ENCODE peak calls at places on chromosomes 6 and 20, in four cellular contexts. One of them, this sample, is unnamed.

GRCh38 chr20:13684566-13685222 is 46.0 kb upstream of the TASP1 start:
- DNase-seq in GM12878: peak; percentile 60
- DNase-seq in K562: no peak
- DNase-seq in HepG2: no peak
- DNase-seq in this sample: no peak

GRCh38 chr6:659716-660581 is 3.0 kb upstream of the HUS1B start:
- DNase-seq in GM12878: no peak
- DNase-seq in K562: peak; percentile 66
- DNase-seq in HepG2: no peak
- DNase-seq in this sample: no peak

GRCh38 chr20:25076731-25077609 is 5.0 kb downstream of the VSX1 start:
- DNase-seq in GM12878: no peak
- DNase-seq in K562: no peak
- DNase-seq in HepG2: peak; percentile 82
- DNase-seq in this sample: peak; percentile 34

GRCh38 chr6:119446623-119447008 is 97.1 kb upstream of the MAN1A1 start:
- DNase-seq in GM12878: no peak
- DNase-seq in K562: no peak
- DNase-seq in HepG2: no peak
- DNase-seq in this sample: no peak

GRCh38 chr6:133286765-133287164 is 45.6 kb downstream of the EYA4 start:
- DNase-seq in GM12878: no peak
- DNase-seq in K562: no peak
- DNase-seq in HepG2: no peak
- DNase-seq in this sample: no peak

GRCh38 chr20:3777726-3778629 is 3.3 kb downstream of the SPEF1 start:
- DNase-seq in GM12878: no peak
- DNase-seq in K562: no peak
- DNase-seq in HepG2: no peak
- DNase-seq in this sample: no peak

GRCh38 chr6:22766979-22767378 is 197.6 kb downstream of the HDGFL1 start:
- DNase-seq in GM12878: no peak
- DNase-seq in K562: no peak
- DNase-seq in HepG2: no peak
- DNase-seq in this sample: no peak

GRCh38 chr6:53651764-53652401 is 13.7 kb downstream of the KLHL31 start:
- DNase-seq in GM12878: no peak
- DNase-seq in K562: no peak
- DNase-seq in HepG2: peak; percentile 86
- DNase-seq in this sample: peak; percentile 81

GRCh38 chr6:165663283-165663735 is 268 bp upstream of the PDE10A start:
- DNase-seq in GM12878: no peak
- DNase-seq in K562: no peak
- DNase-seq in HepG2: no peak
- DNase-seq in this sample: peak; percentile 43

GRCh38 chr6:121516331-121516730 is 80.9 kb downstream of the GJA1 start:
- DNase-seq in GM12878: no peak
- DNase-seq in K562: no peak
- DNase-seq in HepG2: no peak
- DNase-seq in this sample: no peak

GRCh38 chr6:111944541-111944940 is 71.3 kb upstream of the FYN start:
- DNase-seq in GM12878: no peak
- DNase-seq in K562: no peak
- DNase-seq in HepG2: no peak
- DNase-seq in this sample: no peak

GRCh38 chr20:19741914-19742313 is 16.1 kb upstream of the RIN2 start:
- DNase-seq in GM12878: no peak
- DNase-seq in K562: no peak
- DNase-seq in HepG2: no peak
- DNase-seq in this sample: no peak

GRCh38 chr6:31053873-31054272 is 43.6 kb downstream of the MUC22 start:
- DNase-seq in GM12878: no peak
- DNase-seq in K562: no peak
- DNase-seq in HepG2: no peak
- DNase-seq in this sample: no peak

GRCh38 chr6:93927731-93928130 is 508.4 kb upstream of the EPHA7 start:
- DNase-seq in GM12878: no peak
- DNase-seq in K562: no peak
- DNase-seq in HepG2: no peak
- DNase-seq in this sample: no peak

GRCh38 chr6:34243131-34243771 is 5.6 kb downstream of the SMIM29 start:
- DNase-seq in GM12878: no peak
- DNase-seq in K562: peak; percentile 8
- DNase-seq in HepG2: no peak
- DNase-seq in this sample: peak; percentile 0

GRCh38 chr6:20238688-20239587 is 26.7 kb upstream of the MBOAT1 start:
- DNase-seq in GM12878: no peak
- DNase-seq in K562: no peak
- DNase-seq in HepG2: no peak
- DNase-seq in this sample: no peak

GRCh38 chr6:9520417-9521151 is 894.3 kb downstream of the TFAP2A start:
- DNase-seq in GM12878: peak; percentile 25
- DNase-seq in K562: no peak
- DNase-seq in HepG2: no peak
- DNase-seq in this sample: no peak

GRCh38 chr20:9626357-9626756 is 112.0 kb downstream of the LAMP5 start:
- DNase-seq in GM12878: no peak
- DNase-seq in K562: no peak
- DNase-seq in HepG2: no peak
- DNase-seq in this sample: no peak

GRCh38 chr6:56714982-56715456 is 72.3 kb upstream of the DST start:
- DNase-seq in GM12878: no peak
- DNase-seq in K562: no peak
- DNase-seq in HepG2: peak; percentile 81
- DNase-seq in this sample: no peak

GRCh38 chr20:63657260-63657936 is 714 bp upstream of the RTEL1 start:
- DNase-seq in GM12878: no peak
- DNase-seq in K562: peak; percentile 48
- DNase-seq in HepG2: no peak
- DNase-seq in this sample: no peak

GRCh38 chr6:127102299-127102698 is 16.2 kb upstream of the RSPO3 start:
- DNase-seq in GM12878: no peak
- DNase-seq in K562: no peak
- DNase-seq in HepG2: no peak
- DNase-seq in this sample: no peak

GRCh38 chr20:11170025-11170424 is 496.2 kb upstream of the JAG1 start:
- DNase-seq in GM12878: no peak
- DNase-seq in K562: no peak
- DNase-seq in HepG2: no peak
- DNase-seq in this sample: no peak

DNA sequence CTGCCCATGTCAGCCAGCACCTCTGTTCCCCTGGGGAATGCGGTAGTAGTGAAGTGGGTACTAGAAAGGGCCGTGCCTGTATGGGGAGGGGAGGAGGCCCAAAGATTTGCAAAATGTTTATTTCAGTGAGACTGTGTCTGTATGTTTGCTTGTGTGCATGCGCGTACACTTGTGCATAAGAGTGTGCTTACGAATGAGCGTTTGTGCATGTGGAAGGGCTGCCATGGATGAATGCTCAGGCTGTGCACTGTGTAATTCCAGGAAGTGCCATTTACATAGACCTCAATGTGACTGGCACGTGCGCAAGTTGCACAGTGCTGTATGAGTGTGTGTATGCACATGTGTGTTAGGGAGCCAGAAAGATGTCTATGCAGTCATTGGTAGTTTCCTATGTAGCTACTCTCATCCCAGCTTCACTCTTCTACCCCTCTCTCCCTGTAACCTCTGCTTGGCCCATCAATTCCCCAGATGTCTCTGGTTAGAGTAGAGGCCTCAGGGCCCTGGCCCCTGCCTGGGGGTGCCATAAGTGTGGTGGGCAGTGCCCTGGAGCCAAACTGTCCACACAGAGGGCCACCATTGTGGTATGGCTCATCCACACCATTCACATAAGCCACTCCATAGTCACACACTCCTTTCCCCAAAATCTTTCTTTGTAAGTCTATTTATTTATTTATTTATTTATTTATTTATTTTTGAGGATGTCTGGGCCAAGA is 26.8 kb upstream of the SLC22A7 start:
- DNase-seq in GM12878: peak; percentile 47
- DNase-seq in K562: no peak
- DNase-seq in HepG2: no peak
- DNase-seq in this sample: no peak
- TF ChIP-seq SP1 in GM12878: no peak
- TF ChIP-seq SP1 in K562: no peak
- TF ChIP-seq SP1 in HepG2: no peak
- TF ChIP-seq SP1 in this sample: no peak

GRCh38 chr20:54168961-54169862 is 4.6 kb downstream of the CYP24A1 start:
- DNase-seq in GM12878: no peak
- DNase-seq in K562: no peak
- DNase-seq in HepG2: peak; percentile 77
- DNase-seq in this sample: no peak
- TF ChIP-seq BHLHE40 in GM12878: no peak
- TF ChIP-seq BHLHE40 in K562: no peak
- TF ChIP-seq BHLHE40 in HepG2: no peak
- TF ChIP-seq BHLHE40 in this sample: no peak

GRCh38 chr20:43564993-43565757 is 6.3 kb downstream of the SGK2 start:
- DNase-seq in GM12878: no peak
- DNase-seq in K562: no peak
- DNase-seq in HepG2: no peak
- DNase-seq in this sample: no peak
- TF ChIP-seq SP1 in GM12878: no peak
- TF ChIP-seq SP1 in K562: no peak
- TF ChIP-seq SP1 in HepG2: no peak
- TF ChIP-seq SP1 in this sample: no peak

DNA sequence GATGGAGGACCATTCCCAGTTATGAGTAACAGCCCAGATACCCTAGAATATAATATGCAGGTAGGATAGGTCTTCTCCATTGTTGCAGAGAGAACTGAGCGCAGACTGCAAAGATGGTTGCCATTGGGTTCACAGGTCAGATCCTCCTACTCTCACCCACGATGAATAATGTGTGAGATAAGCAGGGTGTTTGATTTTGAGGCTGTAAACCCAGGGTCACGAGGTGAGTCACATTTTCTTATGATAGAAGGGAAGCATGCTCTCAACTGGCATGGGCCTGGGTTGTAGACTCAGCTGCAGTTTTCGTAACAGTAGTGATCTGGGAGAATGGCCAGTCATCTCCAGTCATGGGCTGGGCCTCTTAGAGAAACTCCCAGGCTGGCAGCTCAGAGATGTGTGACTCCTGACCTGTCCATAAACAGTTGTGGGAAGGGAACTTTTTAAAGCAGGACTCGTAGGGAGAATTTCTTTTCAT is 74.2 kb downstream of the CD164 start:
- DNase-seq in GM12878: no peak
- DNase-seq in K562: peak; percentile 75
- DNase-seq in HepG2: peak; percentile 31
- DNase-seq in this sample: no peak
- TF ChIP-seq BHLHE40 in GM12878: no peak
- TF ChIP-seq BHLHE40 in K562: peak; percentile 91
- TF ChIP-seq BHLHE40 in HepG2: no peak
- TF ChIP-seq BHLHE40 in this sample: no peak

DNA sequence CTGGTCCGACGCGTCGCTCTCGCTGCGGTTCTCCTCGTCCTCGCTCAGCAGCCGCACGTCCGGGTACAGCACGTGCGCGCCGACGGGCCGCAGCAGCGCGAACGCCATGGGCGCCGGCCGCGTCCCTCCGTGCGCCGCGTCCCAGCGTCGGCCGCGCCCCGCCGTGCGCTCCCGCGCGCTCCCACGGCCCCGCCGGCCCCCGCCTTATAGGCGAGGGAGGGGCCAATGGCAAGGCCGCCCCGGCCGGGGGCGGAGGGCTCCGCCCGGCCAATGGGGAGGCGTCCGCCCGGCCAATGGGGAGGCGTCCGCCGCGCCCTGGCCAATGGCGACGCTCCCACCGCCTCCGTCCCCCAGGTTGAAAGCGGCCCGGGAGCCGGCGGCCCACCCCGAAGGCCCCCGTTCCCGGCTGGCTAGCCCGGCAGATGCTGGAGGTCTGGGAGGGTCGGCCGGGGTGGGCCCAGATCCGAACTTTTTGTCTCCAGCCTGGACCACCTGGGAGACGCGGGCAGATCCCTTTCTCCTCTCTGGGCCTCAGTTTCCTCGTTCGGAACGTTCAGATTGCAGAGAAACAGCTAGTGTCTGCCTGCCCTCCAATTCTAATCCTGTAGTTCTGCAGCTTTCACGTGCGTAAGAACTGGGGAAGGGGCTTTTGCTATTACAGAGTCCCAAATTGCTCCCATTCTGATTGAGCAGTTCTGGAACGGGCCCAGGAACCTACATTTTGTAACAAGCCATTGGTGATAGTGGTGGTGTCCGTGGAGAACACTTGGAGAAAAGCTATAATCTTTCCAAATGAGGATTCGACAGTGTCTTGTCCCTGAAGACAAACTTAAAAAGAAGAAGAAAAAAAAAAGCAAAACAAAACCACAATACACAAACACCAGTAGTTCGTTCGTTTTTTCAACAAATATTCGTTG is at the start of gene TCF15:
- DNase-seq in GM12878: no peak
- DNase-seq in K562: peak; percentile 98
- DNase-seq in HepG2: no peak
- DNase-seq in this sample: no peak
- TF ChIP-seq SP1 in GM12878: no peak
- TF ChIP-seq SP1 in K562: no peak
- TF ChIP-seq SP1 in HepG2: no peak
- TF ChIP-seq SP1 in this sample: no peak

This sample was measured in HEK293T.